ENCODE peak calls at places on chromosomes 6 and 20, in six cellular contexts. K is upper lobe of right lung, M is fibroblast of lung, F is ascending aorta, E is left ventricle myocardium inferior, V is psoas muscle. A is an unnamed sample.

GRCh38 chr20:38111366-38112232 is 53.5 kb downstream of the TGM2 start:
- DNase-seq in K (no peak), M (no peak), F (no peak), E (no peak), V (no peak), A (peak)

GRCh38 chr6:121770943-121771342 is 335.5 kb downstream of the GJA1 start:
- DNase-seq in K (no peak), M (peak), F (no peak), E (no peak), V (no peak), A (no peak)

GRCh38 chr6:136696783-136697364 is 95.4 kb downstream of the MAP3K5 start:
- DNase-seq in K (no peak), M (no peak), F (no peak), E (no peak), V (no peak), A (no peak)

GRCh38 chr20:36975085-36975829 is 23.7 kb upstream of the SAMHD1 start:
- DNase-seq in K (no peak), M (no peak), F (no peak), E (no peak), V (no peak), A (no peak)

GRCh38 chr6:3943373-3943772 is 94.2 kb downstream of the FAM50B start:
- DNase-seq in K (no peak), M (no peak), F (no peak), E (peak), V (peak), A (no peak)

GRCh38 chr6:148890605-148891004 is 143.8 kb downstream of the UST start:
- DNase-seq in K (no peak), M (no peak), F (no peak), E (no peak), V (no peak), A (no peak)

GRCh38 chr6:36414481-36414880 is 27.0 kb upstream of the ETV7 start:
- DNase-seq in K (no peak), M (peak), F (no peak), E (no peak), V (no peak), A (no peak)

GRCh38 chr6:156876302-156876701 is 99.1 kb downstream of the ARID1B start:
- DNase-seq in K (no peak), M (no peak), F (no peak), E (peak), V (peak), A (no peak)

GRCh38 chr6:157954150-157955117 is 27.2 kb upstream of the SYNJ2 start:
- DNase-seq in K (no peak), M (peak), F (no peak), E (no peak), V (no peak), A (no peak)

GRCh38 chr6:140827593-140827992 is 1305.1 kb upstream of the GJE1 start:
- DNase-seq in K (no peak), M (no peak), F (no peak), E (no peak), V (no peak), A (no peak)

GRCh38 chr6:139903411-139904157 is 529.1 kb upstream of the CITED2 start:
- DNase-seq in K (no peak), M (no peak), F (no peak), E (no peak), V (no peak), A (no peak)

GRCh38 chr6:3535716-3536435 is 79.0 kb upstream of the SLC22A23 start:
- DNase-seq in K (no peak), M (no peak), F (peak), E (no peak), V (no peak), A (no peak)

GRCh38 chr20:14632906-14633305 is 295.5 kb upstream of the FLRT3 start:
- DNase-seq in K (no peak), M (no peak), F (no peak), E (peak), V (no peak), A (no peak)

GRCh38 chr6:35031611-35032529 is 109.3 kb downstream of the TCP11 start:
- DNase-seq in K (no peak), M (no peak), F (peak), E (no peak), V (no peak), A (no peak)

GRCh38 chr6:24831771-24832718 is 33.3 kb upstream of the ARMH2 start:
- DNase-seq in K (no peak), M (peak), F (no peak), E (no peak), V (no peak), A (no peak)

GRCh38 chr6:107374264-107374663 is 85.1 kb downstream of the PDSS2 start:
- DNase-seq in K (no peak), M (no peak), F (no peak), E (no peak), V (no peak), A (no peak)

GRCh38 chr20:2825770-2826169 is 9.6 kb downstream of the TMEM239 start:
- DNase-seq in K (no peak), M (no peak), F (no peak), E (no peak), V (no peak), A (no peak)

GRCh38 chr6:168216741-168217140 is 102.8 kb downstream of the DACT2 start:
- DNase-seq in K (no peak), M (peak), F (peak), E (no peak), V (no peak), A (peak)

GRCh38 chr6:3913077-3913957 is 64.1 kb downstream of the FAM50B start:
- DNase-seq in K (no peak), M (peak), F (peak), E (no peak), V (no peak), A (peak)

GRCh38 chr20:34069341-34070078 is 42.5 kb downstream of the EIF2S2 start:
- DNase-seq in K (no peak), M (peak), F (peak), E (peak), V (peak), A (no peak)

GRCh38 chr20:34066476-34067090 is 45.5 kb downstream of the EIF2S2 start:
- DNase-seq in K (no peak), M (no peak), F (no peak), E (no peak), V (no peak), A (no peak)

GRCh38 chr20:34065260-34065659 is 46.8 kb downstream of the EIF2S2 start:
- DNase-seq in K (no peak), M (peak), F (no peak), E (no peak), V (no peak), A (no peak)

GRCh38 chr20:34070079-34070439 is 42.0 kb downstream of the EIF2S2 start:
- DNase-seq in K (no peak), M (no peak), F (no peak), E (no peak), V (no peak), A (no peak)

DNA sequence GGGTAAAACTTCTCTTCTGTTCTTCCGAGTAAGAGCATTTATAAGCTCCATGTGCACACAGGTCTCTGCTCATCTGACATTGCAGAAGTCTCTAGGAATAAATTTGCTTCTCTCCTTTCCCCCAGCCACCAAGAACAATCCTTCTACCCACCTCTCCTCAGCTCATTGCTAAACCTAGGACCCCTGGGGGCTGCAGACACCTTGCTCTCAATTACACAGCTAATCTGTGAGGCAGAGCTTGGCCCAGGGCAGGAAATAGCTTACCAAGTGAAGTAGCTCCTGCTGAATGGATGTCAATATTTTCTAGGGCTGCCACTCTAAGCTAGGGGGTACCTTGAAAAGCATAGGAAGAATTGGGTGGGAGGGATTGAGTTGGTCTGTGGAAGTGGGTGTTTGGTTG is 44.0 kb downstream of the EIF2S2 start:
- DNase-seq in K (no peak), M (no peak), F (no peak), E (no peak), V (no peak), A (no peak)
- TF ChIP-seq CTCF in K (no peak), M (no peak), F (no peak), E (no peak), V (no peak), A (no peak)

GRCh38 chr6:87472525-87473418 is at the start of gene SLC35A1:
- DNase-seq in K (peak), M (peak), F (peak), E (peak), V (peak), A (peak)
- TF ChIP-seq CTCF in K (peak), M (peak), F (no peak), E (peak), V (peak), A (no peak)

DNA sequence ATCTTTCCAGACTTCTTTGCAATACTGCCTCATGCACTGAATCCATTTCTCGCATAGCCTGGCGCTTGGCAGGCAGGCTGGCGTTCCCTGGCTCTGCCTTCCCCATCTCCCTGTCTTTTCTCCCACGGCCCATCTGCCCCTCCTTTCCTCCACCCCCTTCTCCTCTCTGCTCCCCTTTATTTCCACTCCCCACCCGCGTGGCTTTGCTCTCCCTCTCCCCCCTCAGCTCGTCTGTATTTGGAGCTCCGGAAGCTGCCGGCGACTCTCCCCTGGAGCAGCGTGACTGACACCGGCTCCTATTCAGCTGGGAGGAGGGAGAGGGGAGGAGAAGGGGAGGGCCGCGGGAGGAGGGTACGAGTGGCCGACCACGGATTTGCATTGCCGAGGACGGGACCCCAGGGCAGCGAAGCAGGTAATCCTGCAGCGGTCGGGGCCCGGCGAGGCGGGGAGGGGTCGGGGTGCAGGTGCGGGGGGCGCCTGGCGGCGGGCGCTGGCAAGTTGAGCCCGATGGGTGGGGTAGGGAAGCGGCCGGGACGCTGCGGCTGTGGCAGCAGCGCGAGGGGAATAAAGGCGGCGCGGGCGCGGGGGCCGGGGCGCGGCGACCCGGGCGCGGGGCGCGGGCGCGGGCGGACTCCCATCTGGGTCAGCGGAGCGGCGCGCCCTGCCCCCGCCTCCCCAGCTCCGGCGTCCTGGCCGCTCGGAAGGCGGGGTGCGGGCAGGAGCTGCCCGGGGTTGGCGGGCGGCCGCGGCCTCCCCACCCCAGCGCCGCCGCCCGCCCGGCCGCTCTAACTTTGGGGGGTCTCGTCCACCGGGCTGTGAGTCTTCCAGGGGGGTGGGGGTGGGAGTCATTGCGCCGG is at the start of gene CAP2:
- DNase-seq in K (peak), M (peak), F (peak), E (peak), V (peak), A (peak)
- TF ChIP-seq CTCF in K (no peak), M (no peak), F (no peak), E (no peak), V (no peak), A (no peak)

DNA sequence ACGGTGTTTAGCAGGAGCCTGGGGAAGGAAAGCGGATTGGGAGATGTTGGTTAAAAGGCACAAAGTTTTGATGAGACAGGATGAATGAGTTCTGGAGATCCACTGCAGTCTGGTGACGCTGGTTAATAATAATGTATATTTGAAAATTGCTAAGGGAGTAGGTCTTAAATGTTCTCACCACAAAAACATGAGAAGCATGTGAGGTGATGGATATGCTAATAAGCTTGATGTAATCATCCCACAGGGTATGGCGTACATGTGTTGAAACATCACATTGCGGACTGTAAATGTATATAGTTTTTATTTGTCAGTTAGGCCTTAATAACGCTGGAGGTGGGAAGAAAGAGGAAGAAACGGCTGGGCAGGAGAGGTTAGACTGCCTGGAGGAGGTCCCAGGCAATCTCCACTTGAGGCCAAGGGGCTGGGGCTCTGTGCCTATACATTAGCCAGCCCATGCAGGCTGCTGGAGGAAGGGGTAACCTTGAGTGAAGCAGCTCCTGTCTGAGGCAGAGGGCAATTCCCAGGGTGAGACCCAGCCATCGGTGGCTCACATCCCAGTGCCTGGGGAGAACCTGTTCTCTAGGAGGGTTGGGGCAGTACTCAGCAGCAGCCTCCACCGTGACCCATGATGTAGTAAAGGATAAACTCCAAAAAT is 188.2 kb upstream of the QKI start:
- DNase-seq in K (no peak), M (peak), F (no peak), E (no peak), V (no peak), A (no peak)
- TF ChIP-seq CTCF in K (no peak), M (no peak), F (no peak), E (no peak), V (no peak), A (no peak)

GRCh38 chr6:33702345-33702977 is 9.0 kb downstream of the UQCC2 start:
- DNase-seq in K (peak), M (peak), F (no peak), E (no peak), V (no peak), A (no peak)
- TF ChIP-seq CTCF in K (peak), M (peak), F (peak), E (peak), V (peak), A (peak)

GRCh38 chr6:41228616-41229015 is 467 bp downstream of the TREML4 start:
- DNase-seq in K (no peak), M (no peak), F (no peak), E (no peak), V (no peak), A (no peak)
- TF ChIP-seq CTCF in K (no peak), M (no peak), F (no peak), E (no peak), V (no peak), A (no peak)

GRCh38 chr6:109441069-109441816 is 719 bp downstream of the SMPD2 start:
- DNase-seq in K (peak), M (peak), F (peak), E (peak), V (peak), A (no peak)

GRCh38 chr6:109442393-109442924 is 1.9 kb downstream of the SMPD2 start:
- DNase-seq in K (no peak), M (no peak), F (no peak), E (no peak), V (no peak), A (no peak)

GRCh38 chr6:109445382-109445781 is 4.9 kb downstream of the SMPD2 start:
- DNase-seq in K (no peak), M (no peak), F (peak), E (no peak), V (no peak), A (no peak)

GRCh38 chr6:109443425-109443950 is 3.0 kb downstream of the SMPD2 start:
- DNase-seq in K (no peak), M (no peak), F (peak), E (no peak), V (no peak), A (no peak)

GRCh38 chr6:109440325-109441068 is at the start of the genes PPIL6 and SMPD2:
- DNase-seq in K (peak), M (peak), F (peak), E (peak), V (peak), A (no peak)
- TF ChIP-seq CTCF in K (peak), M (no peak), F (peak), E (peak), V (peak), A (peak)

GRCh38 chr6:143060354-143060805 is 309 bp upstream of the AIG1 start:
- DNase-seq in K (peak), M (peak), F (peak), E (peak), V (peak), A (peak)
- TF ChIP-seq CTCF in K (peak), M (peak), F (peak), E (peak), V (no peak), A (peak)

GRCh38 chr20:9349256-9349655 is 165.1 kb upstream of the LAMP5 start:
- DNase-seq in K (no peak), M (no peak), F (no peak), E (no peak), V (no peak), A (no peak)

GRCh38 chr20:9348746-9349145 is 165.6 kb upstream of the LAMP5 start:
- DNase-seq in K (no peak), M (peak), F (no peak), E (no peak), V (no peak), A (no peak)

GRCh38 chr20:9352740-9353139 is 161.7 kb upstream of the LAMP5 start:
- DNase-seq in K (no peak), M (no peak), F (no peak), E (no peak), V (no peak), A (no peak)

GRCh38 chr20:9344080-9344920 is 170.1 kb upstream of the LAMP5 start:
- DNase-seq in K (no peak), M (peak), F (no peak), E (no peak), V (no peak), A (no peak)

GRCh38 chr20:9348316-9348715 is 166.1 kb upstream of the LAMP5 start:
- DNase-seq in K (no peak), M (no peak), F (no peak), E (no peak), V (no peak), A (no peak)
- TF ChIP-seq CTCF in K (no peak), M (no peak), F (no peak), E (no peak), V (no peak), A (no peak)